ENCODE peak calls at places on chromosomes 3 and 15, in ten cellular contexts. J is HTR-8/SVneo; X is NK-92 treated with Interleukin-12 subunit alpha and Interleukin-12 subunit beta, amount 100 ng/mL, for 24 hours; B is T-cell; S is substantia nigra; P is C1 segment of cervical spinal cord; O is effector memory CD8-positive, alpha-beta T cell; A is activated T-cell treated with anti-CD3 and anti-CD28 coated beads, Interleukin-2, amount 50 U/mL, for 72 hours; Z is T-helper 9 cell; N is activated naive CD8-positive, alpha-beta T cell treated with anti-CD3 and anti-CD28 coated beads for 36 hours. D is an unnamed sample.

GRCh38 chr3:52441772-52442332 is 3.1 kb downstream of the SEMA3G start:
- DNase-seq in O (no peak), P (no peak), S (no peak), A (no peak), N (no peak), Z (no peak), X (no peak), J (no peak), B (no peak), D (no peak)

GRCh38 chr3:176737480-176738147 is 459.7 kb downstream of the TBL1XR1 start:
- DNase-seq in S (no peak), O (no peak), A (no peak), J (no peak), N (no peak), P (no peak), Z (no peak), X (no peak), B (no peak), D (no peak)

GRCh38 chr15:68640791-68641331 is 62.1 kb downstream of the CORO2B start:
- DNase-seq in X (no peak), A (no peak), N (no peak), J (no peak), B (no peak), S (no peak), Z (no peak), P (peak), O (no peak), D (no peak)

GRCh38 chr15:83380026-83380425 is 67.1 kb upstream of the SH3GL3 start:
- DNase-seq in S (no peak), X (no peak), J (peak), P (no peak), A (no peak), B (no peak), N (no peak), O (no peak), Z (no peak), D (peak)

GRCh38 chr3:123086110-123086642 is 19.4 kb downstream of the PDIA5 start:
- DNase-seq in P (no peak), X (no peak), N (no peak), B (no peak), Z (no peak), J (no peak), A (no peak), S (no peak), O (no peak), D (no peak)

GRCh38 chr3:98541695-98542094 is 9.9 kb downstream of the GPR15 start:
- DNase-seq in J (no peak), S (no peak), B (no peak), X (no peak), O (no peak), P (no peak), Z (no peak), A (no peak), N (no peak), D (no peak)

GRCh38 chr3:56817646-56818045 is 15.9 kb upstream of the ARHGEF3 start:
- DNase-seq in B (no peak), P (no peak), J (no peak), A (no peak), N (no peak), Z (no peak), S (no peak), X (no peak), O (no peak), D (no peak)

GRCh38 chr3:106119691-106120090 is 250.9 kb upstream of the CBLB start:
- DNase-seq in N (peak), B (no peak), J (no peak), O (no peak), S (no peak), P (no peak), Z (no peak), X (no peak), A (peak), D (peak)

GRCh38 chr3:138314751-138315150 is 14.9 kb downstream of the NME9 start:
- DNase-seq in A (no peak), O (no peak), Z (no peak), N (no peak), J (no peak), S (no peak), X (no peak), P (no peak), B (no peak), D (no peak)

GRCh38 chr15:79088426-79089205 is 2.0 kb downstream of the RASGRF1 start:
- DNase-seq in P (no peak), S (no peak), J (no peak), O (no peak), N (no peak), A (no peak), X (no peak), Z (no peak), B (no peak), D (no peak)

GRCh38 chr15:85760531-85761371 is 34.0 kb downstream of the KLHL25 start:
- DNase-seq in O (no peak), N (no peak), Z (no peak), P (peak), B (no peak), S (no peak), J (no peak), A (no peak), X (no peak), D (no peak)

GRCh38 chr15:50641318-50641717 is 45.3 kb downstream of the TRPM7 start:
- DNase-seq in X (no peak), Z (no peak), A (no peak), P (no peak), N (no peak), J (no peak), B (no peak), S (no peak), O (no peak), D (no peak)

GRCh38 chr15:81303241-81304225 is 20.4 kb downstream of the STARD5 start:
- DNase-seq in N (no peak), A (no peak), P (no peak), O (no peak), S (no peak), J (no peak), X (no peak), Z (no peak), B (no peak), D (no peak)

GRCh38 chr3:51969841-51970240 is 2.6 kb upstream of the PCBP4 start:
- DNase-seq in B (no peak), P (no peak), J (no peak), X (no peak), Z (no peak), N (no peak), S (no peak), O (no peak), A (no peak), D (no peak)

GRCh38 chr15:78978601-78979179 is 33.8 kb upstream of the CTSH start:
- DNase-seq in P (no peak), B (no peak), J (no peak), N (no peak), S (no peak), X (no peak), O (no peak), Z (no peak), A (no peak), D (no peak)

GRCh38 chr3:67610458-67610857 is 44.0 kb downstream of the SUCLG2 start:
- DNase-seq in N (no peak), O (no peak), Z (no peak), X (no peak), S (no peak), P (no peak), A (no peak), J (no peak), B (no peak), D (peak)

GRCh38 chr3:27166888-27167287 is 202.3 kb downstream of the NEK10 start:
- DNase-seq in A (no peak), J (peak), P (no peak), O (no peak), B (no peak), X (no peak), N (no peak), S (no peak), Z (no peak), D (peak)

D was measured in A172.